ENCODE peak calls at places on chromosome 11, in eight cellular contexts. O is left ventricle myocardium inferior, Q is mammary epithelial cell, X is neuronal stem cell, N is colonic mucosa, G is heart right ventricle, F is SK-N-SH, E is PC-3. D is an unnamed sample. For H3K4me1, the result is how much of the 10 kb centered on the place peaks cover.

GRCh38 chr11:107988397-107989158 is 20.1 kb upstream of the CUL5 start:
- DNase-seq in O (no peak), Q (peak), X (no peak), N (no peak), G (no peak), F (no peak), E (peak), D (no peak)

GRCh38 chr11:78770931-78771330 is 196.3 kb upstream of the NARS2 start:
- DNase-seq in O (no peak), Q (no peak), X (no peak), N (no peak), G (no peak), F (no peak), E (no peak), D (no peak)

GRCh38 chr11:119427279-119427678 is 4.3 kb upstream of the THY1 start:
- DNase-seq in O (no peak), Q (no peak), X (no peak), N (no peak), G (no peak), F (no peak), E (no peak), D (no peak)

GRCh38 chr11:5624489-5625278 is at the start of gene TRIM34:
- DNase-seq in O (no peak), Q (peak), X (peak), N (peak), G (peak), F (no peak), E (peak), D (peak)

GRCh38 chr11:63682045-63682915 is 980 bp downstream of the RTN3 start:
- DNase-seq in O (peak), Q (peak), X (peak), N (peak), G (peak), F (peak), E (peak), D (peak)

GRCh38 chr11:81203876-81204275 is 1529.8 kb downstream of the FAM181B start:
- DNase-seq in O (no peak), Q (no peak), X (no peak), N (no peak), G (no peak), F (no peak), E (no peak), D (no peak)

GRCh38 chr11:44658451-44658850 is 68.3 kb upstream of the TSPAN18 start:
- DNase-seq in O (no peak), Q (no peak), X (no peak), N (no peak), G (no peak), F (peak), E (peak), D (no peak)

GRCh38 chr11:12546660-12547059 is 127.6 kb upstream of the TEAD1 start:
- DNase-seq in O (no peak), Q (no peak), X (no peak), N (peak), G (no peak), F (no peak), E (no peak), D (no peak)

GRCh38 chr11:102733232-102733875 is 8.6 kb upstream of the MMP8 start:
- DNase-seq in O (peak), Q (peak), X (peak), N (peak), G (no peak), F (peak), E (peak), D (no peak)

GRCh38 chr11:126355926-126356897 is 726 bp downstream of the ST3GAL4 start:
- DNase-seq in O (peak), Q (peak), X (no peak), N (peak), G (no peak), F (peak), E (peak), D (peak)

GRCh38 chr11:35064114-35064800 is 74.7 kb upstream of the CD44 start:
- DNase-seq in O (no peak), Q (no peak), X (no peak), N (no peak), G (no peak), F (peak), E (no peak), D (no peak)

DNA sequence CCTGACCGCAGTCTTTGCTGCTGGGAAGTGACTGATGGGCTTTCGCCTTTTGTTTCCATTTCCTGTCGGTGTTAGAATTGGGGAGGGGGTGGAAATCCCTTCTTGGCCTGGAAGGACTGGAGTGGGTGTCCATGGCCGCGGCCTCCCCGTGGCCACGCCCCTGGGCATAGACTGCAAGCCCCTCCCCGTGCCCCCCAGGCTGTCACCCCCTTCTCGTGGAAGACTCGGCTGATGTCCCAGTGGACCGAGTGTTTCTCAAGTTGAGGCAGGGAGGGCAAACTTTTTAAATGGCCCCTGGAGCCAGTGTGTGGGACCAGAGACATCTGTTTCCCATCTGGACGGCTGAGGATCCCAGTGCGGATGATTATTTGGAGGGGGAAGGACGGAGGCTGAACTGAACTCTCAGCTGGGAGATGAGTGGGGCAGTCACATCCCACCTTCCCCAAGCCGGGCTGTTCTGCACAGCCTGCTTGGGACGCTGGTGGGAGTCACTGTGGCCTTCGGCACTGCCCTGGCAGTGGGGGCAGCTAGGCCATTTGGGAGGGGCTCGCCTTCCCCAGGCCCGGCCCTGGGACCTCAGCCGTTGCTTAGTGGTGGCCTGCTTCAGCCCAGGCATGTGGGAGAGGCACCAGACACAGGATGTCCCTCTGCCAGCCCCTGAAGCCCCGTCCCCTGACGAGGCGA is 1.6 kb downstream of the CD81 start:
- DNase-seq in O (peak), Q (no peak), X (no peak), N (no peak), G (peak), F (peak), E (no peak), D (no peak)
- H3K4me1 ChIP-seq in O (half or more), Q (half or more), X (under half), N (under half), G (half or more), F (under half), E (under half), D (half or more)

GRCh38 chr11:36618025-36618700 is 20.1 kb upstream of the RAG2 start:
- DNase-seq in O (no peak), Q (no peak), X (no peak), N (no peak), G (no peak), F (no peak), E (no peak), D (no peak)
- H3K27ac ChIP-seq in O (no peak), Q (no peak), X (no peak), N (no peak), G (no peak), F (peak), E (no peak), D (peak)

GRCh38 chr11:68372625-68373024 is 60.2 kb downstream of the LRP5 start:
- DNase-seq in O (no peak), Q (no peak), X (no peak), N (no peak), G (no peak), F (no peak), E (no peak), D (no peak)
- H3K4me1 ChIP-seq in O (half or more), Q (under half), X (under half), N (under half), G (half or more), F (under half), E (under half), D (under half)

DNA sequence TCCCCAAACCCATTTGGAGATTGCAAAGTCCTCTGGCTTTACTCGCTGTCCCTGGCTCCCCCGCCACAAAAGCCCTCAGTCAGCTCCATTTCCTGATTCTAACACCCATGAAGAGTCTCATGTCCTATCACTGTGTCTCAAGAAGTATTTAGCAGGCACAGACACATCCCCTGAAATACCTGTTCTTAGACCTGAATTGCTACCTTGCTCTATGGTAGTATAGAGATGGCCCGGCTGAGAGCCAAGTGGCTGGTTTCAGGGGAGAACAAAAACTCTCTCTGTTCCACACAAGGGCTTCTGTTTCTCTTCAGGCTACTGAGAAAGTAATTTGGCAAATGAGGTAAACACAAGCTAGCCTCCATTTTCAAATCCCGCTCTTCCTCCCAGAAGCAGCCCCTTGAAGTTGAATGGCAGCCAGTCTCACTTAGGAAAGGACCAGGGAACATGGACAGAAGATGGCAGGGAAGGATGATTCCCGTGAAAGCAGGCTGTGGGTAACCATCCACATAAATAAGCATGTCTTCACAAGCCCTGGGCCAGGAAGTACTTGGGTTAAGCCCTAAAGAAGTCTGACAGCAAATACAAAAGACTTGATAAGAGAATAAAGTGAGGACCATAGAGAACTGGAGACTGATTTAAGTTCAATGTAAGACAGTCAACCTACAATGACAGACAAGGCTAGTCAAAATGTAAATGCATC is 137.8 kb downstream of the C11orf58 start:
- DNase-seq in O (no peak), Q (peak), X (no peak), N (no peak), G (no peak), F (no peak), E (no peak), D (no peak)
- H3K27ac ChIP-seq in O (no peak), Q (peak), X (no peak), N (no peak), G (no peak), F (no peak), E (no peak), D (no peak)

GRCh38 chr11:128516886-128517285 is 70.5 kb downstream of the ETS1 start:
- DNase-seq in O (no peak), Q (no peak), X (no peak), N (no peak), G (no peak), F (no peak), E (no peak), D (no peak)

GRCh38 chr11:128516467-128516778 is 70.9 kb downstream of the ETS1 start:
- DNase-seq in O (no peak), Q (no peak), X (no peak), N (no peak), G (no peak), F (no peak), E (no peak), D (no peak)

GRCh38 chr11:128518493-128519207 is 68.7 kb downstream of the ETS1 start:
- DNase-seq in O (no peak), Q (no peak), X (no peak), N (no peak), G (no peak), F (no peak), E (no peak), D (no peak)

GRCh38 chr11:128519353-128519752 is 68.0 kb downstream of the ETS1 start:
- DNase-seq in O (no peak), Q (no peak), X (no peak), N (no peak), G (no peak), F (no peak), E (peak), D (no peak)

GRCh38 chr11:128517457-128518230 is 69.7 kb downstream of the ETS1 start:
- DNase-seq in O (no peak), Q (no peak), X (no peak), N (no peak), G (no peak), F (no peak), E (peak), D (no peak)
- H3K4me1 ChIP-seq in O (half or more), Q (under half), X (under half), N (under half), G (half or more), F (under half), E (half or more), D (under half)

DNA sequence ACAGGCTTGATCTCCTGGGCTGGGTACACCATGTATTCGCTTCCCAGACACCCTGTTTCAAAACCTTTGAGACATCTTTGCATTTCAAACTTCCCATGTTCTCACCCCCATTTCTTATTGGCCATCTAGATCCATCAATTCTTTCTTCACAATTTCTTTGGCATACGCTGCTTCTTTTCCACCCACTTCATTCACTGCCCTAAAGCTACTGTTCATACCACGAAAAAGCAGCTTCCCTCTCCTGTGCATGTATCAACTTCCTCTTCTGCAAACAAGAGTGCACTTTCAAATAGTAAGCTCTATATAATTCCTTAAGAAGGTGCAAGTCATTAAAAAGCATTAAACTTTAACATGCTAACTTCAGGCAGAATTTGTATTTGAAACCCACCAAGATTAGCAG is 21.4 kb downstream of the UVRAG start:
- DNase-seq in O (no peak), Q (no peak), X (no peak), N (no peak), G (no peak), F (no peak), E (no peak), D (no peak)
- H3K27ac ChIP-seq in O (no peak), Q (no peak), X (no peak), N (no peak), G (no peak), F (no peak), E (no peak), D (peak)

GRCh38 chr11:46360878-46361277 is 13.6 kb downstream of the DGKZ start:
- DNase-seq in O (no peak), Q (no peak), X (no peak), N (no peak), G (no peak), F (no peak), E (no peak), D (no peak)

GRCh38 chr11:46363031-46363407 is 15.8 kb downstream of the DGKZ start:
- DNase-seq in O (peak), Q (peak), X (no peak), N (no peak), G (peak), F (peak), E (peak), D (no peak)

GRCh38 chr11:46359936-46360335 is 12.7 kb downstream of the DGKZ start:
- DNase-seq in O (no peak), Q (no peak), X (no peak), N (no peak), G (no peak), F (no peak), E (no peak), D (no peak)

GRCh38 chr11:46362146-46363030 is 15.1 kb downstream of the DGKZ start:
- DNase-seq in O (peak), Q (no peak), X (no peak), N (no peak), G (no peak), F (no peak), E (no peak), D (no peak)

GRCh38 chr11:46361283-46362145 is 14.3 kb downstream of the DGKZ start:
- DNase-seq in O (peak), Q (no peak), X (no peak), N (no peak), G (peak), F (peak), E (no peak), D (peak)
- H3K4me1 ChIP-seq in O (half or more), Q (half or more), X (under half), N (under half), G (half or more), F (under half), E (under half), D (under half)

DNA sequence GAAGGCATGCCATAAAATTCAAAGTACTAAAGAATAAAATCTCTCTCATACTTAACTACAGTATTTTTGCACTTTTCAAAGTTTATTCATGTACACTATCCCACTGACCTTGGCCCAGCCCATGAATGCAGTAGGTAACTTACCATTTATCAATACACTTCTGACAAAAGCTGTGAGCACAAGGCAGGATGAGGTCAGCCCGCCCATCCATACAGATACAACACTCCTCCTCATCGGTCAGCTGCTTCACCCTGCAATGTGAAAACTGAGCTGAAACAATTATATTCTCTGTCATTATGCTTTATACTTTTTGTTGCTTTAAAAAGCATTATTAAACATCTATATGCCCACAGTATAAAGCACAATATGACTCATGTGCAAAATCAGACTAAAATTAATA is 22.1 kb downstream of the RNF141 start:
- DNase-seq in O (no peak), Q (no peak), X (no peak), N (no peak), G (no peak), F (no peak), E (no peak), D (no peak)
- H3K27ac ChIP-seq in O (no peak), Q (peak), X (no peak), N (no peak), G (no peak), F (no peak), E (no peak), D (no peak)

GRCh38 chr11:111749646-111750045 is 16.5 kb downstream of the PPP2R1B start:
- DNase-seq in O (no peak), Q (no peak), X (no peak), N (no peak), G (no peak), F (no peak), E (no peak), D (no peak)
- H3K4me1 ChIP-seq in O (under half), Q (under half), X (under half), N (under half), G (under half), F (under half), E (under half), D (under half)

D was measured in thyroid gland.